ENCODE peak calls at places on chromosome 4, in six cellular contexts. One of them, this sample, is unnamed. For H3K4me1, the result is how much of the 10 kb centered on the place peaks cover.

GRCh38 chr4:34043131-34043530 is 2201.2 kb downstream of the ARAP2 start:
- DNase-seq in SK-N-SH: no peak
- DNase-seq in GM23248: no peak
- DNase-seq in HCT116: no peak
- DNase-seq in neural progenitor cell: no peak
- DNase-seq in PC-3: no peak
- DNase-seq in this sample: no peak

GRCh38 chr4:88230953-88231835 is 53.2 kb downstream of the PPM1K start:
- DNase-seq in GM23248: peak
- DNase-seq in PC-3: no peak
- DNase-seq in HCT116: no peak
- DNase-seq in neural progenitor cell: no peak
- DNase-seq in SK-N-SH: no peak
- DNase-seq in this sample: no peak

GRCh38 chr4:72375050-72375736 is 193.8 kb downstream of the ADAMTS3 start:
- DNase-seq in PC-3: peak
- DNase-seq in neural progenitor cell: no peak
- DNase-seq in HCT116: no peak
- DNase-seq in GM23248: peak
- DNase-seq in SK-N-SH: no peak
- DNase-seq in this sample: no peak

GRCh38 chr4:140887467-140887866 is 131.3 kb upstream of the TBC1D9 start:
- DNase-seq in PC-3: no peak
- DNase-seq in HCT116: no peak
- DNase-seq in SK-N-SH: no peak
- DNase-seq in neural progenitor cell: no peak
- DNase-seq in GM23248: no peak
- DNase-seq in this sample: no peak

GRCh38 chr4:101604976-101605375 is 185.6 kb upstream of the BANK1 start:
- DNase-seq in GM23248: no peak
- DNase-seq in HCT116: no peak
- DNase-seq in neural progenitor cell: no peak
- DNase-seq in PC-3: no peak
- DNase-seq in SK-N-SH: peak
- DNase-seq in this sample: no peak

GRCh38 chr4:8108991-8109390 is 49.6 kb downstream of the ABLIM2 start:
- DNase-seq in SK-N-SH: no peak
- DNase-seq in neural progenitor cell: no peak
- DNase-seq in HCT116: no peak
- DNase-seq in GM23248: no peak
- DNase-seq in PC-3: no peak
- DNase-seq in this sample: no peak

GRCh38 chr4:19905006-19905405 is 346.7 kb upstream of the SLIT2 start:
- DNase-seq in GM23248: no peak
- DNase-seq in HCT116: no peak
- DNase-seq in PC-3: no peak
- DNase-seq in SK-N-SH: no peak
- DNase-seq in neural progenitor cell: no peak
- DNase-seq in this sample: no peak

GRCh38 chr4:56744030-56744429 is 62.9 kb upstream of the HOPX start:
- DNase-seq in GM23248: no peak
- DNase-seq in PC-3: no peak
- DNase-seq in HCT116: no peak
- DNase-seq in SK-N-SH: no peak
- DNase-seq in neural progenitor cell: no peak
- DNase-seq in this sample: no peak

GRCh38 chr4:65014078-65014477 is 604.8 kb upstream of the TECRL start:
- DNase-seq in HCT116: no peak
- DNase-seq in GM23248: no peak
- DNase-seq in neural progenitor cell: no peak
- DNase-seq in PC-3: no peak
- DNase-seq in SK-N-SH: no peak
- DNase-seq in this sample: no peak

GRCh38 chr4:77232653-77233052 is 75.6 kb downstream of the CCNG2 start:
- DNase-seq in neural progenitor cell: no peak
- DNase-seq in HCT116: no peak
- DNase-seq in SK-N-SH: no peak
- DNase-seq in PC-3: peak
- DNase-seq in GM23248: peak
- DNase-seq in this sample: no peak

GRCh38 chr4:141132689-141133145 is 552 bp downstream of the RNF150 start:
- DNase-seq in SK-N-SH: peak
- DNase-seq in PC-3: no peak
- DNase-seq in GM23248: peak
- DNase-seq in HCT116: no peak
- DNase-seq in neural progenitor cell: peak
- DNase-seq in this sample: no peak

GRCh38 chr4:24510091-24510490 is 74.3 kb downstream of the DHX15 start:
- DNase-seq in GM23248: no peak
- DNase-seq in HCT116: no peak
- DNase-seq in neural progenitor cell: no peak
- DNase-seq in SK-N-SH: no peak
- DNase-seq in PC-3: no peak
- DNase-seq in this sample: no peak

GRCh38 chr4:27844359-27844758 is 983.7 kb downstream of the STIM2 start:
- DNase-seq in PC-3: no peak
- DNase-seq in SK-N-SH: no peak
- DNase-seq in neural progenitor cell: no peak
- DNase-seq in HCT116: no peak
- DNase-seq in GM23248: no peak
- DNase-seq in this sample: no peak

GRCh38 chr4:26133840-26134239 is 187.0 kb upstream of the RBPJ start:
- DNase-seq in PC-3: no peak
- DNase-seq in SK-N-SH: no peak
- DNase-seq in HCT116: no peak
- DNase-seq in neural progenitor cell: no peak
- DNase-seq in GM23248: no peak
- DNase-seq in this sample: no peak

GRCh38 chr4:54588404-54588803 is 69.4 kb upstream of the KIT start:
- DNase-seq in GM23248: no peak
- DNase-seq in PC-3: peak
- DNase-seq in neural progenitor cell: no peak
- DNase-seq in HCT116: no peak
- DNase-seq in SK-N-SH: no peak
- DNase-seq in this sample: no peak

GRCh38 chr4:129543299-129543698 is 447.3 kb downstream of the C4orf33 start:
- DNase-seq in SK-N-SH: no peak
- DNase-seq in neural progenitor cell: no peak
- DNase-seq in HCT116: no peak
- DNase-seq in GM23248: no peak
- DNase-seq in PC-3: no peak
- DNase-seq in this sample: no peak

GRCh38 chr4:138182838-138183426 is 59.2 kb downstream of the SLC7A11 start:
- DNase-seq in SK-N-SH: peak
- DNase-seq in neural progenitor cell: peak
- DNase-seq in HCT116: peak
- DNase-seq in PC-3: peak
- DNase-seq in GM23248: peak
- DNase-seq in this sample: peak

DNA sequence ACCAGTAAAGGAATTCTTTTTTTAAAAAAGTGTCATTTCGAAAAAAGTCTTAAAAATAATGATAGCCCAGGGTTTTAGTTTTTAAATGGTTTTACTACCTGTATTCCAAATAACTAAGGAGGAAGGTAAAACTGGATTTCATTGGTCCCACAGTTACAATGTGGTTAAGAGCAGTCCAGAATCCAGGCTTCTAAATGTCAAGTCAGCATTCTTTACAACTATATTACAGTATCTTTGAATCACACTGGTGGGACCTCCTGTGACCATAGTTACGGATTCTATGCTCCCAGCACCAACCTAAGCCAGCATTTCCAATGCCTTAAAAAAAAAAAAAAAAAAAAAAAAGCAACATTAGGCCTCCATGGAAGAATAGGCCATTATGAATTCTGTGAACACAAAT is 6.2 kb downstream of the TIGD4 start:
- DNase-seq in GM23248: no peak
- DNase-seq in PC-3: no peak
- DNase-seq in HCT116: no peak
- DNase-seq in SK-N-SH: no peak
- DNase-seq in neural progenitor cell: no peak
- DNase-seq in this sample: no peak
- TF ChIP-seq EZH2phosphoT487 in GM23248: no peak
- TF ChIP-seq EZH2phosphoT487 in PC-3: no peak
- TF ChIP-seq EZH2phosphoT487 in HCT116: no peak
- TF ChIP-seq EZH2phosphoT487 in SK-N-SH: no peak
- TF ChIP-seq EZH2phosphoT487 in neural progenitor cell: no peak
- TF ChIP-seq EZH2phosphoT487 in this sample: no peak

GRCh38 chr4:158786155-158786581 is 17.3 kb downstream of the FNIP2 start:
- DNase-seq in HCT116: no peak
- DNase-seq in SK-N-SH: no peak
- DNase-seq in neural progenitor cell: no peak
- DNase-seq in GM23248: no peak
- DNase-seq in PC-3: no peak
- DNase-seq in this sample: no peak
- H3K4me1 ChIP-seq in HCT116: under half
- H3K4me1 ChIP-seq in SK-N-SH: under half
- H3K4me1 ChIP-seq in neural progenitor cell: under half
- H3K4me1 ChIP-seq in GM23248: under half
- H3K4me1 ChIP-seq in PC-3: under half
- H3K4me1 ChIP-seq in this sample: under half

GRCh38 chr4:121764702-121765367 is at the start of gene SMIM43:
- DNase-seq in SK-N-SH: peak
- DNase-seq in PC-3: no peak
- DNase-seq in neural progenitor cell: peak
- DNase-seq in GM23248: peak
- DNase-seq in HCT116: no peak
- DNase-seq in this sample: no peak
- TF ChIP-seq EZH2phosphoT487 in SK-N-SH: no peak
- TF ChIP-seq EZH2phosphoT487 in PC-3: no peak
- TF ChIP-seq EZH2phosphoT487 in neural progenitor cell: peak
- TF ChIP-seq EZH2phosphoT487 in GM23248: no peak
- TF ChIP-seq EZH2phosphoT487 in HCT116: no peak
- TF ChIP-seq EZH2phosphoT487 in this sample: no peak

GRCh38 chr4:3302786-3303444 is 10.1 kb downstream of the RGS12 start:
- DNase-seq in SK-N-SH: no peak
- DNase-seq in GM23248: no peak
- DNase-seq in neural progenitor cell: no peak
- DNase-seq in HCT116: no peak
- DNase-seq in PC-3: no peak
- DNase-seq in this sample: peak
- H3K4me1 ChIP-seq in SK-N-SH: under half
- H3K4me1 ChIP-seq in GM23248: under half
- H3K4me1 ChIP-seq in neural progenitor cell: half or more
- H3K4me1 ChIP-seq in HCT116: under half
- H3K4me1 ChIP-seq in PC-3: under half
- H3K4me1 ChIP-seq in this sample: under half

GRCh38 chr4:68021185-68021584 is 57.9 kb upstream of the TMPRSS11A start:
- DNase-seq in HCT116: peak
- DNase-seq in SK-N-SH: no peak
- DNase-seq in neural progenitor cell: no peak
- DNase-seq in GM23248: peak
- DNase-seq in PC-3: peak
- DNase-seq in this sample: no peak
- TF ChIP-seq EZH2phosphoT487 in HCT116: no peak
- TF ChIP-seq EZH2phosphoT487 in SK-N-SH: no peak
- TF ChIP-seq EZH2phosphoT487 in neural progenitor cell: no peak
- TF ChIP-seq EZH2phosphoT487 in GM23248: no peak
- TF ChIP-seq EZH2phosphoT487 in PC-3: no peak
- TF ChIP-seq EZH2phosphoT487 in this sample: no peak

GRCh38 chr4:123398803-123399637 is 2.4 kb downstream of the SPRY1 start:
- DNase-seq in GM23248: peak
- DNase-seq in HCT116: peak
- DNase-seq in neural progenitor cell: peak
- DNase-seq in SK-N-SH: peak
- DNase-seq in PC-3: peak
- DNase-seq in this sample: peak

GRCh38 chr4:123398151-123398802 is 1.7 kb downstream of the SPRY1 start:
- DNase-seq in HCT116: peak
- DNase-seq in neural progenitor cell: peak
- DNase-seq in GM23248: peak
- DNase-seq in PC-3: peak
- DNase-seq in SK-N-SH: peak
- DNase-seq in this sample: peak

GRCh38 chr4:123396294-123397275 is at the start of gene SPRY1:
- DNase-seq in neural progenitor cell: peak
- DNase-seq in PC-3: peak
- DNase-seq in GM23248: peak
- DNase-seq in HCT116: peak
- DNase-seq in SK-N-SH: peak
- DNase-seq in this sample: peak

GRCh38 chr4:123399638-123400358 is 3.2 kb downstream of the SPRY1 start:
- DNase-seq in SK-N-SH: no peak
- DNase-seq in HCT116: no peak
- DNase-seq in PC-3: peak
- DNase-seq in neural progenitor cell: peak
- DNase-seq in GM23248: peak
- DNase-seq in this sample: no peak

DNA sequence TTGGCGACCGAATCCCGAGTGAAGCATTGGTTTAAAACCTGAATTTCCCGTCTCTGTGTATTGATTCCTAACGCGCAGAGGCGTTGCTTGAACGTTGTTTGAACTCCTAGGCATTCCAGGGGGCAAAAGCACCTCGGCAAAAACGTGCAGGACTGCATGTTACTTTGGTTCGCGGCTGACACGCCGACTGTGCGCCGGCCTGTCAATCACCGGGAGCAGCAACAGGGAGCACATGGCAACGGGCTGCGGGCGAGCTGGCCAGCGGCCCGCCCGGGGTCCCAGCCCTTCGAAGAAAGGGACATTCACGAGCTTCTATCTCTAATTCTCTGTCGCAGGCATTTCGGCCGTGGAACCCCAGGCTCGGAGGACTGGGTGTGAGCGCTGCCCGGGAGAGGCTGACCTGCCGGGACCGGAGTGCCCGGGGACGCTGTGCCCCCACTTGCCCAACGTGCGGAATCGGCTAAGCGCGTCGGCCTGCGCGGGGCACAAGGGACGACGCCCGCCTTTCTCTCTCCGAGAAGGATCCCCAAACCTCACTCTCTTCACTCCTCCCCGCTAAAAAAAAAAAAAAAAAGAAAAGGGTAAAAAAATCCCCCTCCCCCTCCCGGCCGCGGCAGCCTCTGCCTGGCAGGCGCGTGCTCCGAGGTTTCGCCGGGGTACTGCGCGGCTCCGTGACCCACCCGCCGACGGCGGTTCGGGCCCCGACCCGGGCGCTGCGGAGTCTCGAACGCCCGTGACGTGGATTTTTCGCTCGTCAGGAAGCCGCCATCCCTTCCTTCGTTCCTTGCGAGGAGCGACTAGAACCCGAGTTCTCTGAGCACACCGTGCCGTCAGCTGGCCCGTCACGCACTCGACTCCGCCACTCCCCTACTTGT is 918 bp downstream of the SPRY1 start:
- DNase-seq in GM23248: peak
- DNase-seq in SK-N-SH: peak
- DNase-seq in PC-3: peak
- DNase-seq in HCT116: peak
- DNase-seq in neural progenitor cell: peak
- DNase-seq in this sample: peak
- H3K4me1 ChIP-seq in GM23248: under half
- H3K4me1 ChIP-seq in SK-N-SH: under half
- H3K4me1 ChIP-seq in PC-3: under half
- H3K4me1 ChIP-seq in HCT116: under half
- H3K4me1 ChIP-seq in neural progenitor cell: under half
- H3K4me1 ChIP-seq in this sample: under half

DNA sequence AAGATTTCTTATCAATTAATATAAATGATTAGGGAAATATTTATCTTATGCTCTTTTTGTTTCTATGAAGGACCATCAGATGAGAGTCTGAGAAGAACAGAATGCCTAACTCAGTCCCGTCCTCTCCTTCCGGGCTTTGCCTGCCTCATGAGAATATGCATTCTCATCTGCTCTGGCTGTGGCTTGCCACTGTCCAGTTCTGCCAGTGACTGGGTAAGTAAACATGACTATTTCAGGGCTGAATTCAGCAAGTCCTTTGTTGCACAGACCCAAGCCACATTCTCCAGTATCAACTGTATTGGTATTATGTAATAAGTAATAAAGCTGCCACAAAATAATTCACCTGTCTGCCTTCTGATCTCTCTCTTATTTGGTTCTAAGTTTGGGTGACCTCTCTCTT is 110.7 kb downstream of the WDFY3 start:
- DNase-seq in PC-3: no peak
- DNase-seq in SK-N-SH: no peak
- DNase-seq in HCT116: no peak
- DNase-seq in GM23248: peak
- DNase-seq in neural progenitor cell: peak
- DNase-seq in this sample: no peak
- TF ChIP-seq EZH2phosphoT487 in PC-3: no peak
- TF ChIP-seq EZH2phosphoT487 in SK-N-SH: no peak
- TF ChIP-seq EZH2phosphoT487 in HCT116: no peak
- TF ChIP-seq EZH2phosphoT487 in GM23248: no peak
- TF ChIP-seq EZH2phosphoT487 in neural progenitor cell: no peak
- TF ChIP-seq EZH2phosphoT487 in this sample: no peak

This sample was measured in OCI-LY7.